ENCODE peak calls at places on chromosome 19, in six cellular contexts. N is H1, M is IMR-90, D is neuronal stem cell, F is H9, G is mesenchymal stem cell. K is an unnamed sample.

GRCh38 chr19:38977445-38978314 is 2.1 kb upstream of the FBXO17 start:
- DNase-seq in D (no peak), N (no peak), F (no peak), M (peak), G (peak), K (no peak)

GRCh38 chr19:42092350-42092749 is 16.4 kb downstream of the ZNF574 start:
- DNase-seq in N (no peak), F (peak), G (no peak), D (no peak), M (no peak), K (peak)

GRCh38 chr19:31258211-31259052 is 90.8 kb downstream of the TSHZ3 start:
- DNase-seq in M (no peak), G (no peak), F (no peak), N (no peak), D (no peak), K (peak)

GRCh38 chr19:46442808-46443450 is 14.2 kb upstream of the PNMA8C start:
- DNase-seq in N (no peak), G (peak), D (no peak), M (peak), F (no peak), K (no peak)

GRCh38 chr19:15238639-15239155 is 6.4 kb upstream of the EPHX3 start:
- DNase-seq in D (no peak), G (no peak), M (no peak), F (peak), N (no peak), K (peak)

GRCh38 chr19:31283701-31284100 is 65.5 kb downstream of the TSHZ3 start:
- DNase-seq in F (no peak), N (no peak), G (no peak), M (no peak), D (no peak), K (no peak)

GRCh38 chr19:8456064-8456463 is 11.3 kb downstream of the HNRNPM start:
- DNase-seq in D (no peak), M (no peak), F (peak), N (no peak), G (no peak), K (peak)

GRCh38 chr19:47443331-47443730 is 24.0 kb upstream of the MEIS3 start:
- DNase-seq in D (no peak), M (no peak), F (no peak), G (no peak), N (no peak), K (no peak)

GRCh38 chr19:42081584-42082258 is 5.8 kb downstream of the ZNF574 start:
- DNase-seq in G (peak), D (no peak), F (no peak), N (no peak), M (peak), K (peak)

GRCh38 chr19:5949792-5950305 is 28.1 kb downstream of the RANBP3 start:
- DNase-seq in G (no peak), D (no peak), F (no peak), M (no peak), N (no peak), K (no peak)

GRCh38 chr19:2394054-2394668 is 33.2 kb downstream of the TIMM13 start:
- DNase-seq in N (no peak), M (no peak), G (no peak), D (no peak), F (no peak), K (no peak)

GRCh38 chr19:19459707-19460251 is 54.3 kb downstream of the GATAD2A start:
- DNase-seq in M (peak), D (no peak), F (no peak), G (peak), N (no peak), K (no peak)

GRCh38 chr19:33580026-33580644 is 41.6 kb upstream of the CHST8 start:
- DNase-seq in M (no peak), N (no peak), F (no peak), D (no peak), G (no peak), K (no peak)

DNA sequence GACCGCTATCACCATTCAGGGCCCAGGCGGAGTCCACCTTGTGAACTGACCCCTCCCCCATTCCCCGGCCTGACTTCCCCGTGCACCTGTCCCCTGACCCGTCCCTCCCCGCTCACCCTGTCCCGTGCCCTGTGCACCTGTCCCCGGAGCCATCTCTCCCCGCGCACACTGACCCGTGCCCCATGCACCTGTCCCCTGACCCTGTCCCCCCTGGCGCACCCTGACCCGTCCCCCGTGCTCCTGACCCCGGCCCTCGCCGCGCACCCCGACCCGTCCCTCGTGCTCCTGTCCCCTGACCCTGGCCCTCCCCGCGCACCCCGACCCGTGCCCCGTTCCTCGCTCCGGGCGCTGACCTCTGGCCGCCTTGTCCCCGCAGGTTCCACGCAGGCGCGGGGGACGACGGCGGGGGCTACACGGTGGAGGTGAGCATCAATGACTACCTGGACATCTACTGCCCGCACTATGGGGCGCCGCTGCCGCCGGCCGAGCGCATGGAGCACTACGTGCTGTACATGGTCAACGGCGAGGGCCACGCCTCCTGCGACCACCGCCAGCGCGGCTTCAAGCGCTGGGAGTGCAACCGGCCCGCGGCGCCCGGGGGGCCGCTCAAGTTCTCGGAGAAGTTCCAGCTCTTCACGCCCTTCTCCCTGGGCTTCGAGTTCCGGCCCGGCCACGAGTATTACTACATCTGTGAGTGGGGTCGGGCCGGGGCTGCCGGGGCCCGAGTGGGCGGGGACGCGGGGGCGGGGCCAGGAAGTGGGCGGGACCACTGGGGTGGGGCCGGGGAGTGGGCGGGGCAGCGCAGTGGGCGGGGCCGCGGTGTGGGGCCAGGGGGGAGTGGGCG is 9.7 kb downstream of the EFNA2 start:
- DNase-seq in G (peak), F (peak), D (no peak), M (no peak), N (no peak), K (no peak)
- H2BK15ac ChIP-seq in G (no peak), F (no peak), D (peak), M (no peak), N (no peak), K (no peak)

DNA sequence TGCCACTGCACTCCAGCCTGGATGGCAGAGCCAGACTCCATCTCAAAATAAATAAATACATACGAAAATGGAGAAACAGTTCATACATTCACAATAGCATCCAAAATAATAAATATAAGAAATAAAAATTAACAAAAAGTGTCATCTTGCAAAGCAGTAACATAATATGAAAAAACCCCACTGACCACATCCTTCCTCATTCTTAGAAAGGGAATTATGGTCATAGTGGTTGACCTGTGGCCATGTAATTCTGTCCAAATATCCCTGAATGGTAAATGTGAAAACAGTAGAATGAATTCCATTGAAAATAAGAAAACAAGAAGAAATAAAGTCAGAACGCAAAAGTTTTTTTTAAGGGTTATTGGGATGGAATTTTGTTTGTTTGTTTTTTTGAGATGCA is 7.0 kb upstream of the CDC42EP5 start:
- DNase-seq in G (no peak), D (no peak), M (no peak), N (no peak), F (no peak), K (no peak)
- H4K8ac ChIP-seq in G (no peak), D (no peak), M (no peak), N (no peak), F (no peak), K (no peak)

DNA sequence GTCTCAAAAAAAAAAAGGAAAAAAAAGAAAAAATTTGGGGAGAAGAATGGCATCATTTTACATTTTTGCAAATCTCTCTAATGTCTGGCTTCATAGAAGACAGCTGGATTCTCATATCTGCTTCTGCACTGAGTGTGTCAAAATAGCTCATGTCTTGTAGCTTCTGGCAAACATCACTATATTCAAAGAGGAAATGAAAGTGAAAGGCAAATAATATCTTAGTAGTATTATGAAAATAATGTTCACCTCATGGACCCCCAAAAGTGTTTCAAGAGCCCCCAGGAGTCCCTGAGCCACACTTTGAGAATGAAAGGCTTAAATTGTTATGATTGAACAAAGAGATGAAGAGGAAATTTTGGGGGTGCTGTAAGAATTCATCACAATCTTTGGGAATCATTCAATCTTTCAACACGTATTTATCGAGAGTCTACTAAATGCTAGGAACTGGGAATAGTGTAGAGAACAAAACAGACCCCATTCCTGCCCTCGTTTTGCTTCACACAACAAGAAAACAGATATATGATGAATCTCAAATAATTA is 1.2 kb upstream of the SLC6A16 start:
- DNase-seq in G (no peak), F (no peak), M (no peak), N (no peak), D (no peak), K (no peak)
- H2BK15ac ChIP-seq in G (no peak), F (no peak), M (no peak), N (no peak), D (no peak), K (no peak)

GRCh38 chr19:49451430-49452181 is at the start of gene PIH1D1:
- DNase-seq in D (peak), M (peak), G (peak), N (peak), F (peak), K (peak)

GRCh38 chr19:49456351-49456750 is 3.3 kb downstream of the ALDH16A1 start:
- DNase-seq in D (no peak), G (no peak), F (no peak), N (no peak), M (no peak), K (no peak)

GRCh38 chr19:49455729-49456128 is 2.7 kb downstream of the ALDH16A1 start:
- DNase-seq in D (no peak), F (no peak), M (no peak), G (no peak), N (no peak), K (no peak)

GRCh38 chr19:49453013-49453756 is at the start of gene ALDH16A1:
- DNase-seq in G (peak), N (peak), D (peak), M (peak), F (peak), K (peak)

GRCh38 chr19:49453757-49454248 is 778 bp downstream of the ALDH16A1 start:
- DNase-seq in G (no peak), N (no peak), D (no peak), F (no peak), M (no peak), K (no peak)
- H4K8ac ChIP-seq in G (peak), N (peak), D (no peak), F (no peak), M (peak), K (peak)

GRCh38 chr19:13883665-13884064 is 6.7 kb downstream of the NANOS3 start:
- DNase-seq in D (no peak), M (no peak), F (no peak), G (no peak), N (no peak), K (peak)
- H2BK15ac ChIP-seq in D (peak), M (no peak), F (no peak), G (peak), N (peak), K (no peak)